ENCODE peak calls at places on chromosome 13, in seven cellular contexts. G is activated CD4-positive, CD25-positive, alpha-beta regulatory T cell; B is naive thymus-derived CD8-positive, alpha-beta T cell; Y is NCI-H774; K is NCI-H1694 treated with DMSO at 0.1 percent for 48 hours; J is activated gamma-delta T cell treated with Interleukin-2 at 50 U/mL for 16 hours; M is NCI-H2029. E is an unnamed sample.

GRCh38 chr13:51912091-51912490 is 50.3 kb downstream of the CCDC70 start:
- DNase-seq in G (no peak), K (no peak), J (no peak), B (no peak), Y (peak; percentile 22), M (no peak), E (peak; percentile 72)

GRCh38 chr13:23901365-23901764 is 4.1 kb upstream of the C1QTNF9B start:
- DNase-seq in M (no peak), J (no peak), B (no peak), K (no peak), G (no peak), Y (no peak), E (no peak)

GRCh38 chr13:50844181-50844875 is 836 bp upstream of the DLEU7 start:
- DNase-seq in K (no peak), G (no peak), M (no peak), J (no peak), B (no peak), Y (no peak), E (no peak)

GRCh38 chr13:90230311-90230710 is 1117.2 kb upstream of the MIR17HG start:
- DNase-seq in B (no peak), K (no peak), J (no peak), Y (no peak), G (no peak), M (no peak), E (no peak)

GRCh38 chr13:40539954-40540706 is 126.3 kb downstream of the FOXO1 start:
- DNase-seq in B (no peak), K (no peak), G (no peak), J (no peak), Y (no peak), M (no peak), E (no peak)

GRCh38 chr13:97435794-97436193 is 1.8 kb downstream of the RAP2A start:
- DNase-seq in J (no peak), Y (no peak), M (no peak), B (no peak), K (no peak), G (no peak), E (no peak)

GRCh38 chr13:97975280-97975850 is 21.9 kb downstream of the IPO5 start:
- DNase-seq in Y (no peak), K (peak; percentile 57), M (no peak), J (no peak), G (no peak), B (no peak), E (no peak)

GRCh38 chr13:101307181-101307701 is 109.1 kb downstream of the NALCN start:
- DNase-seq in Y (no peak), B (no peak), M (no peak), K (no peak), G (no peak), J (no peak), E (no peak)

GRCh38 chr13:26616126-26616525 is 58.6 kb downstream of the WASF3 start:
- DNase-seq in B (no peak), J (no peak), Y (no peak), M (no peak), G (no peak), K (no peak), E (no peak)

GRCh38 chr13:27403252-27403678 is 21.2 kb upstream of the GTF3A start:
- DNase-seq in G (no peak), B (no peak), M (no peak), J (no peak), K (no peak), Y (no peak), E (no peak)

GRCh38 chr13:106517151-106517847 is 18.2 kb downstream of the EFNB2 start:
- DNase-seq in B (no peak), G (no peak), M (no peak), Y (no peak), J (no peak), K (no peak), E (no peak)

GRCh38 chr13:50989476-50989875 is 79.9 kb downstream of the RNASEH2B start:
- DNase-seq in B (no peak), K (peak; percentile 34), G (no peak), M (no peak), J (no peak), Y (peak; percentile 61), E (no peak)

GRCh38 chr13:39501711-39502324 is 101.2 kb downstream of the LHFPL6 start:
- DNase-seq in B (no peak), M (no peak), Y (no peak), J (no peak), K (no peak), G (no peak), E (no peak)